ENCODE peak calls at places on chromosomes 7 and 10, in four cellular contexts. G, T, H and R are unnamed samples.

GRCh38 chr7:131835141-131835540 is 278.7 kb upstream of the PODXL start:
- DNase-seq in G (no peak), T (no peak), H (no peak), R (no peak)

GRCh38 chr10:127142831-127143230 is 53.6 kb downstream of the INSYN2A start:
- DNase-seq in G (no peak), T (no peak), H (no peak), R (no peak)

GRCh38 chr10:122239578-122240257 is 31.4 kb upstream of the BTBD16 start:
- DNase-seq in G (no peak), T (no peak), H (no peak), R (no peak)

GRCh38 chr7:150955519-150956394 is 22.4 kb downstream of the KCNH2 start:
- DNase-seq in G (no peak), T (peak), H (no peak), R (no peak)

GRCh38 chr10:56116684-56117083 is 244.4 kb downstream of the ZWINT start:
- DNase-seq in G (no peak), T (no peak), H (no peak), R (peak)

GRCh38 chr10:21516270-21517131 is 9.0 kb downstream of the SKIDA1 start:
- DNase-seq in G (peak), T (no peak), H (peak), R (peak)

GRCh38 chr7:30142710-30143109 is 7.9 kb downstream of the MTURN start:
- DNase-seq in G (no peak), T (peak), H (peak), R (peak)

GRCh38 chr10:112949128-112949823 is 771 bp upstream of the TCF7L2 start:
- DNase-seq in G (no peak), T (peak), H (no peak), R (peak)

GRCh38 chr10:89086801-89087513 is 96.4 kb downstream of the FAS start:
- DNase-seq in G (no peak), T (peak), H (peak), R (peak)

GRCh38 chr7:76506081-76506440 is 4.3 kb upstream of the UPK3B start:
- DNase-seq in G (no peak), T (no peak), H (no peak), R (no peak)

GRCh38 chr7:106462365-106462859 is 177.6 kb upstream of the NAMPT start:
- DNase-seq in G (no peak), T (peak), H (peak), R (peak)

GRCh38 chr7:120274899-120275298 is 1.9 kb downstream of the KCND2 start:
- DNase-seq in G (no peak), T (no peak), H (no peak), R (no peak)

GRCh38 chr10:48708144-48708543 is 23.5 kb downstream of the WDFY4 start:
- DNase-seq in G (no peak), T (no peak), H (no peak), R (peak)

GRCh38 chr7:29342761-29343160 is 148.2 kb downstream of the CHN2 start:
- DNase-seq in G (no peak), T (peak), H (no peak), R (peak)

GRCh38 chr7:133191787-133192186 is 61.1 kb upstream of the EXOC4 start:
- DNase-seq in G (no peak), T (no peak), H (no peak), R (no peak)

GRCh38 chr10:71975891-71976725 is 11.9 kb downstream of the CHST3 start:
- DNase-seq in G (no peak), T (peak), H (peak), R (no peak)

GRCh38 chr10:3987142-3987974 is 202.3 kb upstream of the KLF6 start:
- DNase-seq in G (no peak), T (peak), H (no peak), R (no peak)

GRCh38 chr7:41824284-41824683 is 121.4 kb upstream of the INHBA start:
- DNase-seq in G (no peak), T (no peak), H (no peak), R (no peak)

GRCh38 chr7:158094046-158094445 is 493.6 kb downstream of the PTPRN2 start:
- DNase-seq in G (no peak), T (no peak), H (no peak), R (no peak)